ENCODE peak calls at places on chromosomes 7 and 10, in seven cellular contexts. Z is tibial artery, G is LoVo, L is cardiac fibroblast, H is MV-4-11, A is iris pigment epithelial cell, M is upper lobe of left lung. O is an unnamed sample.

GRCh38 chr7:100472854-100473499 is 6.0 kb downstream of the TSC22D4 start:
- DNase-seq in H (peak), A (peak), L (peak), G (peak), M (no peak), Z (peak), O (peak)

GRCh38 chr7:107638594-107638993 is 22.0 kb upstream of the SLC26A4 start:
- DNase-seq in M (no peak), Z (no peak), G (no peak), A (no peak), L (no peak), H (peak), O (no peak)

GRCh38 chr7:43591551-43592180 is 8.8 kb downstream of the STK17A start:
- DNase-seq in L (peak), A (peak), Z (no peak), G (peak), H (no peak), M (no peak), O (peak)

GRCh38 chr10:86308056-86308455 is 58.5 kb downstream of the GRID1 start:
- DNase-seq in M (no peak), H (no peak), Z (no peak), G (no peak), A (no peak), L (no peak), O (no peak)

GRCh38 chr7:2205036-2205780 is 27.5 kb downstream of the MAD1L1 start:
- DNase-seq in H (no peak), A (peak), M (no peak), Z (no peak), G (no peak), L (no peak), O (no peak)

GRCh38 chr10:100364735-100365391 is 17.8 kb downstream of the SCD start:
- DNase-seq in H (peak), G (peak), L (peak), A (peak), M (no peak), Z (peak), O (peak)

GRCh38 chr7:25196132-25196896 is 32.0 kb downstream of the NPVF start:
- DNase-seq in G (peak), A (no peak), H (no peak), L (no peak), Z (no peak), M (no peak), O (peak)

GRCh38 chr7:2175091-2175490 is 57.7 kb downstream of the MAD1L1 start:
- DNase-seq in G (no peak), M (no peak), L (no peak), H (no peak), Z (no peak), A (no peak), O (no peak)

GRCh38 chr10:98138031-98138430 is 3.6 kb downstream of the R3HCC1L start:
- DNase-seq in M (no peak), H (no peak), L (no peak), Z (no peak), A (no peak), G (no peak), O (no peak)

GRCh38 chr7:22433710-22434460 is 66.1 kb downstream of the STEAP1B start:
- DNase-seq in Z (no peak), A (peak), H (no peak), M (no peak), L (peak), G (no peak), O (peak)

GRCh38 chr10:5830629-5831445 is 17.6 kb upstream of the GDI2 start:
- DNase-seq in G (no peak), Z (no peak), L (no peak), M (peak), A (no peak), H (no peak), O (no peak)

GRCh38 chr10:63563623-63564022 is 42.4 kb downstream of the REEP3 start:
- DNase-seq in L (no peak), M (no peak), H (no peak), A (no peak), Z (no peak), G (no peak), O (no peak)

GRCh38 chr7:113071465-113071864 is 15.2 kb downstream of the GPR85 start:
- DNase-seq in H (peak), Z (peak), L (peak), G (no peak), A (peak), M (no peak), O (peak)

GRCh38 chr10:50393784-50394183 is 142.5 kb upstream of the ASAH2 start:
- DNase-seq in L (peak), G (peak), M (no peak), H (no peak), Z (no peak), A (peak), O (peak)

GRCh38 chr7:148238926-148239325 is 351.6 kb upstream of the C7orf33 start:
- DNase-seq in A (peak), L (no peak), M (no peak), Z (no peak), G (no peak), H (no peak), O (peak)

O was measured in fibroblast of pulmonary artery.